ENCODE peak calls at places on chromosome 2, in eight cellular contexts. A, E, N, T, K, O, Y and U are unnamed samples.

GRCh38 chr2:47179325-47179724 is 24.2 kb upstream of the STPG4 start:
- DNase-seq in E (no peak), O (no peak), T (no peak), A (no peak), K (no peak), Y (no peak), N (no peak), U (no peak)

GRCh38 chr2:199279146-199279545 is 178.6 kb downstream of the SATB2 start:
- DNase-seq in A (no peak), N (no peak), T (no peak), K (no peak), Y (no peak), O (no peak), E (no peak), U (no peak)

GRCh38 chr2:233443511-233444183 is 89.4 kb downstream of the DGKD start:
- DNase-seq in T (peak; percentile 80), A (peak; percentile 81), O (peak; percentile 92), N (peak; percentile 90), Y (no peak), E (peak; percentile 76), K (peak; percentile 90), U (peak; percentile 73)

GRCh38 chr2:18545384-18545783 is 15.1 kb downstream of the RDH14 start:
- DNase-seq in E (no peak), N (no peak), A (peak; percentile 50), Y (peak; percentile 63), O (no peak), K (peak; percentile 33), T (no peak), U (no peak)

GRCh38 chr2:127394464-127394863 is 6.7 kb upstream of the MAP3K2 start:
- DNase-seq in E (no peak), O (no peak), K (no peak), N (no peak), T (no peak), A (no peak), Y (no peak), U (no peak)

GRCh38 chr2:130778781-130779180 is 23.4 kb downstream of the AMER3 start:
- DNase-seq in T (no peak), K (no peak), Y (no peak), N (no peak), E (peak; percentile 29), A (no peak), O (peak; percentile 21), U (no peak)

GRCh38 chr2:172672999-172673726 is 62.5 kb upstream of the RAPGEF4 start:
- DNase-seq in E (no peak), Y (no peak), A (no peak), O (no peak), N (no peak), K (no peak), T (no peak), U (no peak)

GRCh38 chr2:71478806-71479205 is 25.4 kb downstream of the DYSF start:
- DNase-seq in E (no peak), A (no peak), O (no peak), T (no peak), Y (no peak), N (no peak), K (no peak), U (no peak)

GRCh38 chr2:226995625-226996041 is 159.8 kb downstream of the RHBDD1 start:
- DNase-seq in A (peak; percentile 97), E (no peak), Y (peak; percentile 96), N (no peak), O (peak; percentile 65), T (no peak), K (peak; percentile 70), U (no peak)

GRCh38 chr2:234203135-234203984 is 152.9 kb downstream of the SPP2 start:
- DNase-seq in K (peak; percentile 95), Y (peak; percentile 97), E (no peak), T (no peak), N (no peak), O (no peak), A (peak; percentile 98), U (no peak)

GRCh38 chr2:6186332-6187100 is 494.3 kb downstream of the SOX11 start:
- DNase-seq in K (peak; percentile 8), E (no peak), N (no peak), O (no peak), T (no peak), A (peak; percentile 85), Y (no peak), U (no peak)

GRCh38 chr2:9382604-9383235 is 40.6 kb downstream of the ITGB1BP1 start:
- DNase-seq in A (no peak), K (no peak), O (no peak), E (no peak), Y (no peak), N (no peak), T (no peak), U (no peak)

GRCh38 chr2:83894976-83895375 is 564.1 kb downstream of the SUCLG1 start:
- DNase-seq in N (no peak), E (no peak), O (no peak), Y (peak; percentile 34), T (no peak), A (no peak), K (no peak), U (no peak)

GRCh38 chr2:238695538-238695937 is 152.3 kb upstream of the TWIST2 start:
- DNase-seq in K (no peak), E (no peak), T (no peak), A (no peak), Y (no peak), O (no peak), N (no peak), U (no peak)

GRCh38 chr2:57180042-57180567 is 866.5 kb upstream of the VRK2 start:
- DNase-seq in O (no peak), T (no peak), E (no peak), A (peak; percentile 69), K (peak; percentile 48), Y (peak; percentile 69), N (no peak), U (no peak)

GRCh38 chr2:1484131-1484884 is 71.0 kb downstream of the TPO start:
- DNase-seq in E (no peak), N (no peak), K (no peak), O (no peak), T (no peak), Y (no peak), A (no peak), U (no peak)

GRCh38 chr2:55252830-55253229 is 16.2 kb downstream of the MTIF2 start:
- DNase-seq in N (no peak), T (no peak), K (no peak), O (no peak), A (no peak), E (no peak), Y (no peak), U (no peak)

GRCh38 chr2:231110551-231110950 is 14.3 kb downstream of the HTR2B start:
- DNase-seq in A (peak; percentile 73), O (no peak), K (peak; percentile 85), T (no peak), E (no peak), Y (no peak), N (no peak), U (no peak)

GRCh38 chr2:128447538-128447885 is 128.8 kb upstream of the HS6ST1 start:
- DNase-seq in E (peak; percentile 65), N (no peak), Y (no peak), O (peak; percentile 53), A (no peak), T (no peak), K (no peak), U (peak; percentile 1)

GRCh38 chr2:153408708-153409107 is 69.9 kb downstream of the RPRM start:
- DNase-seq in K (no peak), O (no peak), T (no peak), A (no peak), E (no peak), Y (peak; percentile 4), N (no peak), U (no peak)

GRCh38 chr2:109439897-109440506 is 173.8 kb downstream of the SEPTIN10 start:
- DNase-seq in E (no peak), A (no peak), T (no peak), O (no peak), N (no peak), Y (no peak), K (no peak), U (no peak)

GRCh38 chr2:105725388-105725787 is 19.3 kb upstream of the NCK2 start:
- DNase-seq in T (no peak), Y (no peak), A (no peak), K (no peak), O (no peak), N (no peak), E (no peak), U (no peak)

GRCh38 chr2:111225871-111226270 is 105.2 kb downstream of the BCL2L11 start:
- DNase-seq in N (no peak), K (no peak), A (no peak), E (no peak), O (no peak), T (no peak), Y (no peak), U (no peak)

GRCh38 chr2:44943031-44943692 is 1.7 kb downstream of the SIX3 start:
- DNase-seq in O (no peak), E (no peak), Y (no peak), K (no peak), T (no peak), A (no peak), N (no peak), U (no peak)

GRCh38 chr2:38344813-38345212 is 32.3 kb downstream of the ATL2 start:
- DNase-seq in O (no peak), K (no peak), N (no peak), E (no peak), A (no peak), T (no peak), Y (no peak), U (no peak)